ENCODE peak calls at places on chromosomes 1 and 21, in nine cellular contexts. Z is neural crest cell; R is stimulated activated CD4-positive, alpha-beta T cell treated with anti-CD3 and anti-CD28 coated beads, Interleukin-2, amount 100 ng/mL, for 48 hours; U is natural killer cell; T is HFFc6; S is dorsolateral prefrontal cortex; P is NCI-H774; N is cardiac muscle cell; X is pancreas. G is an unnamed sample.

GRCh38 chr1:116472431-116472961 is 98.3 kb downstream of the CD58 start:
- DNase-seq in Z (no peak), R (no peak), U (no peak), T (no peak), S (no peak), P (no peak), N (peak; percentile 36), X (no peak), G (no peak)

GRCh38 chr21:36602735-36603134 is 96.2 kb upstream of the SIM2 start:
- DNase-seq in Z (no peak), R (no peak), U (no peak), T (no peak), S (no peak), P (no peak), N (no peak), X (no peak), G (no peak)

GRCh38 chr1:237740831-237741230 is 149.9 kb downstream of the ZP4 start:
- DNase-seq in Z (no peak), R (no peak), U (no peak), T (no peak), S (no peak), P (no peak), N (no peak), X (no peak), G (no peak)

GRCh38 chr1:21278898-21279819 is 11.1 kb downstream of the ECE1 start:
- DNase-seq in Z (no peak), R (no peak), U (peak; percentile 55), T (no peak), S (no peak), P (no peak), N (no peak), X (no peak), G (no peak)

GRCh38 chr1:60560701-60561100 is 487.1 kb upstream of the C1orf87 start:
- DNase-seq in Z (no peak), R (no peak), U (no peak), T (no peak), S (no peak), P (no peak), N (no peak), X (no peak), G (no peak)

GRCh38 chr1:167486090-167486824 is 32.1 kb downstream of the CD247 start:
- DNase-seq in Z (no peak), R (no peak), U (peak; percentile 74), T (no peak), S (no peak), P (no peak), N (peak; percentile 9), X (no peak), G (no peak)

GRCh38 chr1:173832748-173833147 is 8.1 kb upstream of the CENPL start:
- DNase-seq in Z (no peak), R (no peak), U (no peak), T (no peak), S (no peak), P (no peak), N (no peak), X (no peak), G (no peak)

GRCh38 chr1:160884091-160884490 is 889 bp downstream of the ITLN1 start:
- DNase-seq in Z (no peak), R (no peak), U (no peak), T (no peak), S (no peak), P (no peak), N (no peak), X (no peak), G (no peak)

GRCh38 chr1:34858901-34859441 is 578 bp downstream of the SMIM12 start:
- DNase-seq in Z (no peak), R (peak; percentile 17), U (peak; percentile 29), T (peak; percentile 48), S (no peak), P (peak; percentile 13), N (peak; percentile 56), X (peak; percentile 40), G (no peak)

GRCh38 chr1:117615474-117615873 is 9.6 kb downstream of the TENT5C start:
- DNase-seq in Z (no peak), R (no peak), U (peak; percentile 51), T (no peak), S (no peak), P (no peak), N (no peak), X (no peak), G (no peak)

GRCh38 chr1:223242382-223242955 is 99.4 kb upstream of the TLR5 start:
- DNase-seq in Z (no peak), R (no peak), U (no peak), T (peak; percentile 27), S (no peak), P (no peak), N (no peak), X (no peak), G (no peak)

GRCh38 chr1:2556277-2557145 is at the start of gene TNFRSF14:
- DNase-seq in Z (no peak), R (peak; percentile 53), U (peak; percentile 71), T (peak; percentile 11), S (no peak), P (no peak), N (peak; percentile 51), X (no peak), G (peak; percentile 74)

GRCh38 chr1:15155760-15156743 is 2.5 kb downstream of the TMEM51 start:
- DNase-seq in Z (no peak), R (no peak), U (no peak), T (no peak), S (no peak), P (no peak), N (peak; percentile 55), X (peak; percentile 61), G (no peak)

GRCh38 chr1:27605796-27606707 is 2.1 kb upstream of the AHDC1 start:
- DNase-seq in Z (peak; percentile 62), R (peak; percentile 54), U (no peak), T (peak; percentile 47), S (no peak), P (no peak), N (peak; percentile 73), X (peak; percentile 55), G (peak; percentile 51)

GRCh38 chr1:103125219-103125618 is 16.9 kb upstream of the COL11A1 start:
- DNase-seq in Z (no peak), R (no peak), U (no peak), T (no peak), S (no peak), P (no peak), N (no peak), X (no peak), G (no peak)

GRCh38 chr1:52595061-52595460 is 7.1 kb upstream of the GPX7 start:
- DNase-seq in Z (no peak), R (no peak), U (no peak), T (no peak), S (no peak), P (no peak), N (no peak), X (no peak), G (no peak)

GRCh38 chr1:94125551-94126514 is 4.9 kb upstream of the ABCA4 start:
- DNase-seq in Z (no peak), R (no peak), U (no peak), T (no peak), S (no peak), P (no peak), N (no peak), X (no peak), G (no peak)

G was measured in stomach.